ENCODE peak calls at places on chromosomes 11 and 22, in six cellular contexts. W is cardiac fibroblast, O is neural progenitor cell, Y is upper lobe of right lung, K is colonic mucosa, S is AG04449. N is an unnamed sample.

GRCh38 chr11:71991494-71991893 is 7.2 kb upstream of the IL18BP start:
- DNase-seq in W (no peak), O (no peak), Y (no peak), K (no peak), S (no peak), N (no peak)

GRCh38 chr22:37454857-37455686 is 27.8 kb upstream of the ELFN2 start:
- DNase-seq in W (peak; percentile 89), O (no peak), Y (peak; percentile 79), K (no peak), S (peak; percentile 28), N (peak; percentile 90)

GRCh38 chr22:47724751-47725150 is 962.3 kb downstream of the TBC1D22A start:
- DNase-seq in W (no peak), O (no peak), Y (no peak), K (no peak), S (no peak), N (no peak)

GRCh38 chr22:37230673-37231405 is 13.2 kb downstream of the RAC2 start:
- DNase-seq in W (no peak), O (no peak), Y (peak; percentile 60), K (no peak), S (no peak), N (no peak)

GRCh38 chr22:19959587-19960490 is 18.2 kb upstream of the TXNRD2 start:
- DNase-seq in W (no peak), O (no peak), Y (no peak), K (no peak), S (no peak), N (no peak)

GRCh38 chr11:117468888-117469287 is 141.2 kb downstream of the CEP164 start:
- DNase-seq in W (no peak), O (no peak), Y (no peak), K (no peak), S (no peak), N (no peak)

GRCh38 chr22:22710719-22711531 is 66.5 kb downstream of the GGTLC2 start:
- DNase-seq in W (peak; percentile 51), O (peak; percentile 61), Y (peak; percentile 84), K (peak; percentile 77), S (no peak), N (peak; percentile 44)

GRCh38 chr11:123231263-123231662 is 36.2 kb upstream of the CLMP start:
- DNase-seq in W (no peak), O (no peak), Y (no peak), K (no peak), S (peak; percentile 70), N (peak; percentile 91)

GRCh38 chr11:132106336-132106982 is 736.0 kb downstream of the NTM start:
- DNase-seq in W (no peak), O (no peak), Y (no peak), K (no peak), S (no peak), N (no peak)

GRCh38 chr22:24005201-24005600 is at the start of gene GSTT4:
- DNase-seq in W (peak; percentile 57), O (no peak), Y (no peak), K (no peak), S (no peak), N (no peak)

GRCh38 chr11:129292092-129292491 is 83.6 kb upstream of the BARX2 start:
- DNase-seq in W (no peak), O (no peak), Y (no peak), K (no peak), S (no peak), N (no peak)

GRCh38 chr11:126345759-126346585 is 9.5 kb upstream of the ST3GAL4 start:
- DNase-seq in W (peak; percentile 89), O (no peak), Y (no peak), K (peak; percentile 37), S (no peak), N (peak; percentile 91)

GRCh38 chr11:82356316-82356715 is 377.3 kb downstream of the FAM181B start:
- DNase-seq in W (no peak), O (no peak), Y (no peak), K (no peak), S (no peak), N (no peak)

GRCh38 chr11:58592760-58593472 is 14.1 kb downstream of the ZFP91 start:
- DNase-seq in W (no peak), O (no peak), Y (no peak), K (peak; percentile 74), S (no peak), N (no peak)

GRCh38 chr11:35288817-35289541 is 130.4 kb downstream of the SLC1A2 start:
- DNase-seq in W (peak; percentile 80), O (no peak), Y (no peak), K (no peak), S (peak; percentile 16), N (peak; percentile 79)

GRCh38 chr11:94048310-94048709 is 27.2 kb downstream of the HEPHL1 start:
- DNase-seq in W (no peak), O (no peak), Y (no peak), K (no peak), S (no peak), N (no peak)

GRCh38 chr22:17706451-17706900 is 67.8 kb downstream of the BID start:
- DNase-seq in W (peak; percentile 92), O (no peak), Y (no peak), K (peak; percentile 64), S (peak; percentile 79), N (peak; percentile 97)

GRCh38 chr22:36384766-36385400 is 2.9 kb downstream of the MYH9 start:
- DNase-seq in W (peak; percentile 53), O (peak; percentile 79), Y (no peak), K (no peak), S (no peak), N (peak; percentile 79)

GRCh38 chr11:71913716-71914115 is 14.7 kb downstream of the XNDC1N start:
- DNase-seq in W (no peak), O (no peak), Y (no peak), K (no peak), S (no peak), N (peak; percentile 39)

GRCh38 chr11:9739108-9739507 is 75.2 kb downstream of the SWAP70 start:
- DNase-seq in W (no peak), O (no peak), Y (no peak), K (no peak), S (no peak), N (no peak)

GRCh38 chr11:130891326-130891725 is 25.0 kb downstream of the SNX19 start:
- DNase-seq in W (peak; percentile 55), O (no peak), Y (no peak), K (no peak), S (no peak), N (peak; percentile 16)

GRCh38 chr11:60706931-60707330 is 7.5 kb downstream of the MS4A8 start:
- DNase-seq in W (no peak), O (no peak), Y (no peak), K (no peak), S (no peak), N (no peak)

GRCh38 chr22:44632823-44633478 is 69.1 kb upstream of the PRR5 start:
- DNase-seq in W (no peak), O (no peak), Y (no peak), K (no peak), S (no peak), N (no peak)

GRCh38 chr11:69096473-69096872 is 47.7 kb downstream of the TPCN2 start:
- DNase-seq in W (no peak), O (no peak), Y (no peak), K (no peak), S (no peak), N (no peak)

GRCh38 chr11:120182790-120183491 is 27.9 kb upstream of the OAF start:
- DNase-seq in W (peak; percentile 37), O (no peak), Y (peak; percentile 52), K (peak; percentile 91), S (no peak), N (no peak)

DNA sequence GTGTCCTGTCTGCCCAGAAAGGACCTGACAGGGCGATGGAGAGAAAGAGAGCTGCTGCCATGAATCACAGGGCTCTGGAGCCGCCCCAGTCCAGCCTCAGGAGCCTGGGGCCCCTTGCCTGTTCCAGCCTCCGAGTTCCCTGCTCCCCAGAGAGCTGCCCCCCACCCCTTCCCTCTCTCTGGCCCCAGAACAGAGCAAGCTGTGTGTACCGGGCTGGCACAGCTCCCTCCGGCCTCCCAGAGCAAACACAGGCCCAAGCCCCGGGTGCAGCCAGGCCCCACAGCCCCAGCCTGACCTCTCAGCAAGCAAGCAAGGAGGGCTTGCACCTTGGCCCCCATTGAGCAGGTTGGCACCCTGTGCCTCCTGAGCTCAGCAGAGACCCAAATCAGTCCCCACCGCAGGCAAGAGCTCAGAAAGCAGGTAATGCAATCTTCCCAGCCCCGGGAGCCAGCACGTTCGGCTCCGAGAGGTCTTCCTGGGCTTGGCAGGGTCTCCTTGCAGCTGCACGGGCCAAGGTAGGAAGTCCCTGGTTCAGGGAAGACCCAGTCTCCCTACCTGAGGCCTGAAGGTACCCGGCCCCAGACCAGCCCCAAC is 1.4 kb downstream of the PACSIN3 start:
- DNase-seq in W (peak; percentile 27), O (peak; percentile 29), Y (no peak), K (no peak), S (no peak), N (no peak)
- H3K4me3 ChIP-seq in W (peak overlapping the region; percentile 76), O (peak overlapping the region; percentile 64), Y (peak overlapping the region; percentile 77), K (peak overlapping the region; percentile 75), S (peak overlapping the region; percentile 71), N (peak overlapping the region; percentile 75)

DNA sequence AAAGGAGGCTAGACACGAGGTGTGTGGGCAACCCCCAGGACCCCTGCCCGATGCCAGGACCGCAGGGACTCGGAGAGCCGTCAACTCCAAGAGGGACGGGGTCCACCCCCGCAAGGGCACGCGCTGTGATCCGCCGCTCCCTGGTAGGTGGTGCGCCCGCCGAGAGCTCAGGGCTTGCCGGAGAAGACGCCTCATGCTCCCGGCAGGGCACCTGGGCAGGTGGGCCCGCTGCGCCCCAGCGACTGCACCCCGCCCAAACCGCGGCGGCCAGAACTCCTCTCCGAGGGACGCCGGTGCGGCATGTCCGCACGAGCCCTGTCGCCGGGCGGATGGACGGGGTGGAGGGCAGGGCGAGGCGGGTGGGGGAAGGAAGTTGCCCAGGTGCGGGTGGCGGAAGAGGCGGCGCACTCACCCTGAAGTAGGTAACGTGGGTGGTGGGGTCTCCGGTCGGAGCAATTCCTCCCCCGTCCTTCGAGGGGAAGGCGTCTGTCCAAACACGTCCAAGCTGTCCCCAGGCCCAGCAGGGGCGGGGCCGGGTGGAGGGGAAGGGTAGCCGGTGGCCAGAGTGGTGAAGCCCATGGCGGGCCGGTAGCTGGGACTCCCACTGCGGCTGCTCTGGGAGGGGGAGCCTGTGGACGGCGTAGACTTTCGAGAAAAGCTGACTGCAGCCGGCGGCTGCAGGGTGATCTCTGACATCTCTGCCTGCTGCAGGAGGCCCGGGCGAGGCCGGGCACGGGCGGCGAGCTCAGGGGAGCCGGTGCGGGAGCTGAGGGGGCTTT is 37.2 kb downstream of the IGSF9B start:
- DNase-seq in W (no peak), O (no peak), Y (no peak), K (no peak), S (no peak), N (no peak)
- H3K4me3 ChIP-seq in W (no peak overlapping the region), O (no peak overlapping the region), Y (no peak overlapping the region), K (no peak overlapping the region), S (no peak overlapping the region), N (no peak overlapping the region)

GRCh38 chr11:65110354-65110861 is 1.3 kb upstream of the TM7SF2 start:
- DNase-seq in W (peak; percentile 87), O (peak; percentile 90), Y (peak; percentile 88), K (peak; percentile 96), S (no peak), N (peak; percentile 79)
- H3K4me3 ChIP-seq in W (no peak overlapping the region), O (no peak overlapping the region), Y (no peak overlapping the region), K (no peak overlapping the region), S (no peak overlapping the region), N (no peak overlapping the region)

DNA sequence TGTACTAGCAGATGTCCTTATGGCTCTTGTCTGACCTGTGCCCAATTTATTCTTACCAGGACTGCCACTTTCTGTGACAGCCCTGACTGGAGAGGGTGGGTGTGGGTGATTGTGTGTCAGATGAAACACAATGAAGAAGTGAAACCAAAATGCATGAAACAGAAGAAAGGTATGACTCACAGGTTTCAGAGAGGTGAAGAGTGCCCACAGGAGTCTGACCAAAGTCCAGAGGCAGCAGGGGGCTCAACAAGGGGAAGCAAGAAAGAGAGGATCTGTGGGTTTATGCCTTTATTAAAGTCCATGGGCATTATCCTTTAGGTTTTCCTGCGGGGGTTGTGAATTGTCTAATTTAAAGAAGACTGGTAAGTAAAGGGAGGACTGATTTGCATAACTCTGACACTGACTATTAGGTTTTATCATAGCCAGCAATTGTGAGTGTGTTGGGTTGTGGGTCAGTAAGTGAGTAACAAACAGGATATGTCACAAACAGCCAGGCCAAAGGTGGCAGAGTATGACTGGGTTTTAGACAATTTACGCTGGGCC is 3.9 kb upstream of the OR4C6 start:
- DNase-seq in W (no peak), O (no peak), Y (no peak), K (no peak), S (no peak), N (no peak)
- H3K4me3 ChIP-seq in W (no peak overlapping the region), O (no peak overlapping the region), Y (no peak overlapping the region), K (no peak overlapping the region), S (no peak overlapping the region), N (no peak overlapping the region)

N was measured in fibroblast of villous mesenchyme.